ENCODE peak calls at places on chromosome 16, in six cellular contexts. D is IMR-90, L is mesenchymal stem cell, U is neuronal stem cell, N is mesendoderm, V is H9. I is an unnamed sample.

GRCh38 chr16:27369806-27370205 is 32.2 kb upstream of the IL21R start:
- DNase-seq in D (peak), U (no peak), N (no peak), V (no peak), L (peak), I (no peak)

GRCh38 chr16:87064731-87065720 is 252.2 kb downstream of the C16orf95 start:
- DNase-seq in N (no peak), U (no peak), L (no peak), D (no peak), V (no peak), I (no peak)

GRCh38 chr16:4060823-4061222 is 55.4 kb downstream of the ADCY9 start:
- DNase-seq in N (no peak), U (no peak), L (no peak), V (no peak), D (peak), I (no peak)

GRCh38 chr16:19086322-19087199 is 19.1 kb downstream of the COQ7 start:
- DNase-seq in D (peak), L (peak), V (peak), U (peak), N (peak), I (peak)

GRCh38 chr16:75648265-75649076 is 898 bp downstream of the TERF2IP start:
- DNase-seq in D (peak), N (peak), U (peak), L (peak), V (peak), I (peak)

GRCh38 chr16:4437366-4437765 is 11.7 kb downstream of the DNAJA3 start:
- DNase-seq in N (no peak), L (no peak), U (no peak), V (no peak), D (no peak), I (no peak)

GRCh38 chr16:60564588-60564987 is 1471.7 kb downstream of the CDH8 start:
- DNase-seq in V (no peak), N (no peak), L (no peak), D (no peak), U (no peak), I (no peak)

GRCh38 chr16:55471448-55472097 is 7.4 kb upstream of the MMP2 start:
- DNase-seq in V (no peak), N (peak), D (peak), U (no peak), L (peak), I (no peak)

GRCh38 chr16:72956124-72957064 is 91.5 kb downstream of the ZFHX3 start:
- DNase-seq in U (no peak), D (no peak), L (no peak), N (no peak), V (no peak), I (no peak)

GRCh38 chr16:56789360-56789759 is 59.4 kb downstream of the NUP93 start:
- DNase-seq in D (peak), V (no peak), U (no peak), N (peak), L (no peak), I (no peak)

GRCh38 chr16:4283939-4284338 is 11.1 kb upstream of the TFAP4 start:
- DNase-seq in N (peak), L (peak), D (peak), V (no peak), U (no peak), I (no peak)

DNA sequence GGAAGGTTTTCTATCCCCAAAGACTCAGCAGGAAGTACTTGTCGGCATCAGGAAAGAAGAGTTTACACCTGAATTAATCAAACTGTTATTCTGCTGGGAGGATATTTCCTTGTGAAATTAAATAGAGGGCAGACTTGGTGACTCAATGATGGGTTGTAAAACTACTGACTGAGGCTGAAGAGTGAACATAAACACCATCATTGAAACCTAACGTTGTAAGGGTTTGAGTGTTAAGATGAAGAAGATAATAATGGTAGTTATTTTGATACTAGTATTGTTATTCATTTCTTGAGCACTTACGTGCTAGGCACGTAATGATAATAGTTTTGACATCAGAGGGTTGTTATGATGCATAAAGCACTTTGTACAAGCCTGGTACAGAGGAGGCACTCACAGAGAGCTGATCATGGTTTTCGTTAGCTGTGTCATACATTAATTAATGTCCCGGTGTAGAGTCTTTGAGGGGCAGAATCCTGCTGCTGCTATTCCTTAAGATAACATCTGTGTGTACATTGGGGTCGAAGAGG is 64.2 kb upstream of the CACNG3 start:
- DNase-seq in L (no peak), D (no peak), U (no peak), N (no peak), V (no peak), I (no peak)
- H2BK15ac ChIP-seq in L (no peak), D (no peak), U (no peak), N (no peak), V (no peak), I (no peak)

GRCh38 chr16:9932919-9933653 is 249.1 kb downstream of the GRIN2A start:
- DNase-seq in V (no peak), D (no peak), U (no peak), L (no peak), N (no peak), I (no peak)
- H2BK15ac ChIP-seq in V (no peak), D (no peak), U (no peak), L (no peak), N (no peak), I (no peak)

DNA sequence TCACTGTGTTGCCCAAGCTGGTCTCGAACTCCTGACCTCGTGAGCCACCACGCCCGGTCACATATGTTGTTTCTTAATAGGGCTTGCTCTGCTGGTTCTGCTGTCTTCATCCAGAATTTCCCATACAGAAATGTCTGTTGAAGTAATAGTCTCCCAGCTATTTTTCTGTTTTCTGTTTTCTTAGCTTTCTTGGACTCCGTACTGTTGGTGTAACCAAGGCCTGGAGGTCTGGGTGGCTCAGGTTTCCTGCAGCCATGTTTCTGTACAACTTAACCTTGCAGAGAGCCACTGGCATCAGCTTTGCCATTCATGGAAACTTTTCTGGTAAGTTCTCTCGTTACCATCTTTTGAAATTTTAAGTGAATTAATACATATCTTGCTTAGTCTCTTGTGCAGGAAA is 2.8 kb downstream of the SF3B3 start:
- DNase-seq in U (no peak), D (no peak), V (no peak), N (no peak), L (no peak), I (no peak)
- H2BK15ac ChIP-seq in U (no peak), D (no peak), V (no peak), N (no peak), L (no peak), I (no peak)

DNA sequence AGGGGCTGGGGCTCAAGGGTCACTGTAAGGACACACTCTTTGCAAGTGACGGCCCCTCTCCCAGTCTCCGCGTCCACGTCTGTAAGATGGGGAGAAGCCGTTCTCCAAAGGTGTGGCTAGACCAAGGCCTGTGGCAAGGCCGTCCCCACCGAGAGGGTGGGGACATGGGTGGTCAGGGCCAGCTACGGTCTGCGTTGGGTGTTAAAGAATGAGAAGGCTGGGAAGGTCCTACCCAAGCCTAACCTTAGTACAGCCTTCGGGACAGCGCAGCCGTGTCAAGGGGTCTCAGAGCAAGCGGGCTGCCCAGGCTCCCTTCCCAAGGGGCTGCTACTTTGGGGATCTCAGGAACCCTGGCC is 1.9 kb downstream of the C1QTNF8 start:
- DNase-seq in N (no peak), D (no peak), U (no peak), V (no peak), L (no peak), I (no peak)
- H2BK15ac ChIP-seq in N (no peak), D (no peak), U (peak), V (no peak), L (no peak), I (no peak)

DNA sequence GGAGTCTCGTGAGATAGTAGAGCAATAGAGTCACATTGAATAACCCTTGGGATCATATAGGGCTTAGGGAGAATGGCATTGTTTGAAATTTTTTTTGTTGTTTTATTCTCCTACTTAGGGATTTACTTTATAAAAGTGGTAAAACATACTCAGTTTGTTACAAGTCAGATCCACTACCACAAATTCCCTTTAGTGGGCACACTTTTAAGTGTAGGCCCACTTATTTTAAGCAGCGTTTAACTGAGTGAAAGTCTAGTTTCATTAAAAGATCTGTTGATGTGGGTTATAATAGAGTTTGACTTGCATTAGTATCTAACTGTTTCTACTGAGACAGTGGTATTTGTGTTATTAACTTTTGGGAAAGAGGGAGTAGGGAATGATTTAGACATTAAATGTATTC is 49.3 kb downstream of the USP10 start:
- DNase-seq in N (no peak), V (no peak), L (no peak), U (no peak), D (no peak), I (no peak)
- H2BK15ac ChIP-seq in N (no peak), V (no peak), L (no peak), U (no peak), D (no peak), I (no peak)

DNA sequence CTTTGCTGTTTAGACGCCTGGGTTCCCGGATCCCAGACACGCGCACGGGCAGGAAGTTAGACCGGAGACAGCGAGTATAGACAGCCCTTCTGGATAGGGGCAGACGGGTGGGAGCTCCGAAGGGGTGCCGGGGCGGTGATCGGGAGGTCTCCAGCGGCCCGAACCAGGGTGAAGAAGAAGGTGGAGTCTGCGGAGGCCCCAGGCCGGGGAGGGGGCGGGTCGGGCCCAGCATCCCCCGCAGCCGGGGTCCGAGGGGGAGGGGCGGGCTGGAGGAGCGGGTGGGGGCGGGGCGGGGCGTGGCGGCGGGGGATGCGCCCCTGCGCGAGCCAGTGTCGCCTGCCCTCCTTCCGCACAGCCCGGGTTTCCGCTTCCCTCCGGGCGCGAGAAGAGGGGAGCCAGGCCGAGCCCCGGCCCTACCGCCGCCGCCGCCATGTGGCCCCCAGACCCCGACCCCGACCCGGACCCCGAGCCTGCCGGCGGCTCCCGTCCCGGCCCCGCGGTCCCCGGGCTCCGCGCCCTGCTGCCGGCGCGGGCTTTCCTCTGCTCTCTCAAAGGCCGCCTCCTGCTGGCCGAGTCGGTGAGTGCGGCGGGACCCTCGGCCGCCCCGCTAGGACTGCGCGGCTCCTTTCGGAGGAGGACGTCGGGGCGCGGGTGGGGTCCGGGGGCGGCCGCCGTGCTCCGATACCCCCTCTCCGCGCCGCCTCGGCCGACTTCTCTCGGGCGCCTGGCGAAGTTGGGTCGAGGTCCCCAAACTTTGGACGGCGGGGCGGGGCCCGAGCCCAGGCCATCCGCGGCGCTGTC is at the start of gene CMTM3:
- DNase-seq in D (peak), U (peak), N (peak), L (peak), V (peak), I (peak)
- H2BK15ac ChIP-seq in D (peak), U (peak), N (no peak), L (peak), V (no peak), I (peak)

DNA sequence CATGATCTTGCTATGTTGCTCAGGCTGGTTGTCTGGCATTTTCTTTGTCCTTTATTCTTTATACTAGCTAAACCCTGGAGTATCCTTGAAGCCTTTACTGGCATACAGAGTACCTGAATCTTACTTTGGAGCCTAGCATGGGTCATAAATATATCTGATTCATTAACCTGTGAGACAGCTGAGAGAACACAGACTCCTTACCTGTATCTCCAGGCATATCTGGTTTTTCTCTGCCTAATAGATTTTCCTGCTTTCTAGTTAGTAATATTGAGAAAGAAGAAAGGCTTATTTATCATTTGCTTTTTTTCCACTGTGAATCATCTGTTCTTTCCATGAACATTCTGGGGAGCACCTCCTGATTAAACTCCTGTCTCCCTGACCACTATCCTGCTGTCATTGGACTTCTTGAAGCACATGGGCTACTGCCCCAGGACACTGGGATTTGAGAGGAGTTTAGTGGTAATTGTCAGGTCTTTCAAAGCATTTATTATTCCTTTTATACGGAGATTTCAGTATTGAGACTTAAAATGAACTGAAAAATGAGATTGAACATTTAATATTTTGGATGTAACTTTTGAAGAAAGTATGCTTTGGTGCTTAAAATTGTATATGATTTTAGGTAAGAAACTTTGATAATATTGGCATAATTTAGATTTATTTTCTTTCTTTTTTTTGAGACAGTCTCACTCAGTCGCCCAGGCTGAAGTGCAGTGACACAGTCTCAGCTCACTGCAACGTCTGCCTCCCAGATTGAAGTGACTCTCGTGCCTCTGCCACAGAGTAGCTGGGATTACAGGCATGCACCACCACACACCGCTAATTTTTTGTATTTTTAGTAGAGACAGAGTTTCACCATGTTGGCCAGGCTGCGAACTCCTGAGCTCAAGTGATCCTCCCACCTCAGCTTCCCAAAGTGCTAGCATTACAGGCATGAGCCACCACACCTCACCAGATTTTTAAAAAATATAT is 8.6 kb downstream of the PDP2 start:
- DNase-seq in U (no peak), V (no peak), L (peak), N (no peak), D (no peak), I (no peak)
- H2BK15ac ChIP-seq in U (no peak), V (no peak), L (no peak), N (no peak), D (no peak), I (no peak)

DNA sequence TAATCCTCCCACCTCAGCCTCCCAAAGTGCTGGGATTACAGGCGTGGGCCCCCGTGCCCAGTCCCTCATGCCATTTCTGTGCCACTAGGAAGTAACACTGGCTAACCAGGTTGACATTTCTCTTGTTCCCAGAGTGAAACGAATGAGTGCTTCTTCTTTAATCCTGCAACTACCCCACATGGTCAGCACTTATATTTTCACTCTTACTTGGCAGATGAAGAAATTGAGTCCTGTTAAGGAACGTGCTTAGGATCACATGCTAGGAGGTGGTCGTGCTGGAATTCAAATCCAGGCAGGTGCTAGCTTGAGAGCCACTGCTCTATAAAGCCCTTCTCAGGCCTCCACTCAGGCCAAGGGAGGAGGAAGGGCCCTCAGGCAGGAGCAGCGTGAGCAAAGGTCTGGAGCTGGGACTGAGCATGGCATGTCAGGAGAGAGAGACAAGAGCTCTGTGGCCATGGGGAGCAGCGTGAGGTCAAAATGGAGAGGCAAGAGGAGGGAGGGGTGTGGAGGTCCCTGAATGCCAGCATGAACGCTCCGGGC is 18.5 kb upstream of the RMI2 start:
- DNase-seq in D (no peak), U (no peak), V (no peak), N (no peak), L (no peak), I (no peak)
- H2BK15ac ChIP-seq in D (peak), U (peak), V (no peak), N (no peak), L (peak), I (peak)

GRCh38 chr16:70701596-70701995 is 15.7 kb upstream of the MTSS2 start:
- DNase-seq in L (no peak), U (no peak), N (no peak), V (no peak), D (no peak), I (no peak)
- H2BK15ac ChIP-seq in L (no peak), U (no peak), N (no peak), V (no peak), D (peak), I (no peak)

I was measured in H1.